ENCODE peak calls at places on chromosomes 4 and X, in six cellular contexts. G, T, A, U, R and V are unnamed samples. For H3K9me3, the result is how much of the 10 kb centered on the place peaks cover.

GRCh38 chr4:148376151-148376550 is 66.1 kb downstream of the NR3C2 start:
- DNase-seq in A (no peak), T (peak), G (no peak), U (no peak), R (peak), V (no peak)

GRCh38 chr4:108651068-108651794 is 832 bp downstream of the OSTC start:
- DNase-seq in U (no peak), G (peak), R (no peak), T (no peak), A (no peak), V (no peak)

GRCh38 chrX:101759000-101759399 is 99.3 kb upstream of the ARMCX2 start:
- DNase-seq in G (peak), A (peak), U (no peak), R (peak), T (peak), V (no peak)

GRCh38 chr4:2792711-2793577 is at the start of gene SH3BP2:
- DNase-seq in T (peak), R (peak), U (peak), A (peak), G (peak), V (no peak)

GRCh38 chr4:108703966-108704365 is 53.6 kb downstream of the OSTC start:
- DNase-seq in U (no peak), T (no peak), A (no peak), R (no peak), G (no peak), V (no peak)

GRCh38 chrX:43448688-43449087 is 207.4 kb upstream of the MAOA start:
- DNase-seq in G (no peak), T (no peak), U (no peak), A (no peak), R (no peak), V (no peak)

GRCh38 chr4:22488136-22488535 is 27.7 kb downstream of the ADGRA3 start:
- DNase-seq in G (no peak), U (no peak), A (no peak), T (no peak), R (no peak), V (no peak)

GRCh38 chr4:81198151-81198550 is 16.9 kb downstream of the PRKG2 start:
- DNase-seq in G (peak), U (no peak), A (no peak), R (no peak), T (no peak), V (no peak)

GRCh38 chr4:24321151-24321550 is 263.2 kb downstream of the DHX15 start:
- DNase-seq in R (no peak), G (no peak), T (no peak), A (no peak), U (no peak), V (no peak)

GRCh38 chr4:8200302-8200975 is 1.3 kb downstream of the SH3TC1 start:
- DNase-seq in A (no peak), G (no peak), T (peak), U (no peak), R (no peak), V (no peak)

GRCh38 chrX:151754641-151755215 is 20.2 kb downstream of the CNGA2 start:
- DNase-seq in T (no peak), R (no peak), G (no peak), A (no peak), U (no peak), V (no peak)

GRCh38 chr4:86990510-86990909 is 55.7 kb downstream of the AFF1 start:
- DNase-seq in G (no peak), R (no peak), U (no peak), A (no peak), T (no peak), V (no peak)

GRCh38 chrX:28693101-28693500 is 105.9 kb downstream of the IL1RAPL1 start:
- DNase-seq in G (no peak), R (no peak), T (no peak), U (no peak), A (no peak), V (no peak)

GRCh38 chrX:20547649-20548051 is 280.9 kb upstream of the RPS6KA3 start:
- DNase-seq in T (no peak), U (no peak), R (peak), G (no peak), A (no peak), V (peak)

GRCh38 chrX:25701876-25702275 is 436.3 kb upstream of the MAGEB18 start:
- DNase-seq in T (no peak), G (no peak), U (no peak), R (no peak), A (no peak), V (no peak)

GRCh38 chr4:41257901-41258300 is 1.2 kb downstream of the UCHL1 start:
- DNase-seq in R (no peak), A (peak), T (no peak), G (no peak), U (no peak), V (no peak)

GRCh38 chrX:46589977-46590723 is 16.6 kb downstream of the CHST7 start:
- DNase-seq in R (no peak), G (no peak), A (no peak), U (no peak), T (no peak), V (no peak)

GRCh38 chrX:106862972-106863688 is 40.0 kb downstream of the RIPPLY1 start:
- DNase-seq in T (no peak), R (peak), U (no peak), G (peak), A (peak), V (no peak)

GRCh38 chrX:12239356-12240082 is 101.2 kb downstream of the FRMPD4 start:
- DNase-seq in G (no peak), A (no peak), U (no peak), R (no peak), T (no peak), V (no peak)

GRCh38 chr4:43132010-43132582 is 239.6 kb downstream of the GRXCR1 start:
- DNase-seq in G (peak), A (peak), T (peak), R (peak), U (no peak), V (no peak)

GRCh38 chr4:54959656-54960055 is 165.7 kb downstream of the KDR start:
- DNase-seq in U (no peak), G (no peak), T (no peak), R (no peak), A (no peak), V (no peak)

GRCh38 chr4:141922224-141922623 is 285.8 kb downstream of the IL15 start:
- DNase-seq in T (no peak), R (no peak), G (no peak), U (no peak), A (no peak), V (no peak)

GRCh38 chr4:176547005-176547404 is 227.2 kb downstream of the SPCS3 start:
- DNase-seq in T (no peak), R (no peak), A (no peak), U (no peak), G (no peak), V (no peak)

GRCh38 chrX:13374364-13374763 is 54.5 kb upstream of the ATXN3L start:
- DNase-seq in T (no peak), G (no peak), R (no peak), U (no peak), A (no peak), V (no peak)

GRCh38 chr4:113711883-113712662 is 49.5 kb downstream of the CAMK2D start:
- DNase-seq in R (no peak), U (no peak), A (no peak), T (no peak), G (no peak), V (no peak)

GRCh38 chr4:168978001-168978700 is 31.9 kb downstream of the CBR4 start:
- DNase-seq in G (no peak), R (no peak), T (no peak), U (no peak), A (no peak), V (no peak)

GRCh38 chr4:168981460-168981859 is 28.6 kb downstream of the CBR4 start:
- DNase-seq in U (no peak), T (no peak), R (no peak), G (no peak), A (no peak), V (no peak)

GRCh38 chr4:168981942-168982341 is 28.1 kb downstream of the CBR4 start:
- DNase-seq in T (no peak), G (no peak), U (no peak), A (no peak), R (no peak), V (no peak)

GRCh38 chr4:168979338-168979737 is 30.7 kb downstream of the CBR4 start:
- DNase-seq in G (no peak), A (no peak), T (no peak), U (no peak), R (no peak), V (no peak)
- H3K9me3 ChIP-seq in G (under half), A (half or more), T (under half), U (under half), R (under half), V (under half)

GRCh38 chrX:136166221-136166855 is 19.0 kb downstream of the FHL1 start:
- DNase-seq in R (no peak), G (peak), T (peak), A (no peak), U (no peak), V (no peak)
- TF ChIP-seq CTCF in R (peak), G (peak), T (peak), A (peak), U (no peak), V (peak)

GRCh38 chrX:148960060-148960459 is 459.6 kb downstream of the AFF2 start:
- DNase-seq in U (no peak), G (no peak), T (no peak), A (no peak), R (no peak), V (no peak)
- H3K9me3 ChIP-seq in U (under half), G (under half), T (under half), A (under half), R (under half), V (under half)

GRCh38 chr4:11496313-11496956 is 67.7 kb upstream of the HS3ST1 start:
- DNase-seq in R (no peak), G (no peak), A (no peak), U (no peak), T (no peak), V (no peak)

GRCh38 chr4:11495818-11496217 is 67.1 kb upstream of the HS3ST1 start:
- DNase-seq in U (no peak), R (no peak), A (no peak), G (no peak), T (no peak), V (no peak)

GRCh38 chr4:11495291-11495690 is 66.6 kb upstream of the HS3ST1 start:
- DNase-seq in R (no peak), A (no peak), U (no peak), T (no peak), G (no peak), V (no peak)

GRCh38 chr4:11497972-11498371 is 69.3 kb upstream of the HS3ST1 start:
- DNase-seq in A (no peak), G (no peak), T (no peak), R (no peak), U (no peak), V (no peak)

DNA sequence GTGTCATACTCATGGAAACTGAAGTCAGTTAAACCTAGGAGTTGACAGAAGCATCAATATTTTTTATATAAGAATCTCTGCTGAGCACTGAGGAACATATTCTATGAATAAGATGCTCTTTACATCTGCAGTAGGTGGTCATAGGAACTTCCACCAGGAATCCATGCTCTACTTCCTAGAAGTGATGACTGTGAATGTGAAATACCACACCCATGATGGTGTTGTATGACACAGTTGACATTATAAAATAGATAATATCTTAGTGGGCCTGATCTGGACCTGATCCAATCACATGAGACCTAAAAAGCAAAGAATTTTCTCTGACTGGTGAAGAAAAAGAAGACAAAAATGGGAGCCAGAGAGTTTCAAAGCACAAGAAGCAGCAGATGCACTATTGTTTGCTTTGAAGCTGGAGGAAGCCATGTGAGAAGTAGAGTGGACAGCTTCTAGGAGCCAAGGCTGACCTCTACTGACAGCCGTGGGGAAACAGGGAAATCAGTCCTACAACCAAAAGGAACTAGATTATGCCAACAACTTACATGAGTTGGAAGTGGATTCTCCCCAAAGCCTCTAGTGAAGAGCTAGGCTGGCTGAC is 68.6 kb upstream of the HS3ST1 start:
- DNase-seq in A (no peak), G (no peak), R (no peak), U (no peak), T (no peak), V (no peak)
- TF ChIP-seq CTCF in A (peak), G (no peak), R (no peak), U (no peak), T (no peak), V (no peak)

GRCh38 chrX:82041034-82041433 is 839.1 kb downstream of the SH3BGRL start:
- DNase-seq in T (no peak), A (no peak), G (no peak), U (no peak), R (no peak), V (no peak)

DNA sequence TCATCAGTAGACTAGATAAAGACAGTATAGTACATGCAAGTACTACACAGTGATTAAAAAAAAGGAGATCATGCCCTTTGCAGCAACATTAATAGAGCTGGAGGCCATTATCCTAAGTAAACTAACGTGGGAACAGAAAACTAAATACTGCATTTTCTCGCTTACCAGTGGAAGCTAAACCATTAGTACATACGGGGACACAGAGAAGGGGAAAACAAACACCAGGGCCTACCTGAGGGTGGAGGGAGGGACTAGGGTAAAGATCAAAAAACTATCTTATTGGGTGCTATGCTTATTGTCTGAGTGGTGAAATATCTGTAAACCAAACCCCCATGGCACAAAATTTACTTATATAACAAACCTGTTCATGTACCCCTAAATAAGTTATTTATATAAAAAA is 836.9 kb downstream of the SH3BGRL start:
- DNase-seq in U (no peak), G (no peak), R (no peak), T (no peak), A (no peak), V (no peak)
- H3K9me3 ChIP-seq in U (under half), G (under half), R (under half), T (under half), A (under half), V (under half)

DNA sequence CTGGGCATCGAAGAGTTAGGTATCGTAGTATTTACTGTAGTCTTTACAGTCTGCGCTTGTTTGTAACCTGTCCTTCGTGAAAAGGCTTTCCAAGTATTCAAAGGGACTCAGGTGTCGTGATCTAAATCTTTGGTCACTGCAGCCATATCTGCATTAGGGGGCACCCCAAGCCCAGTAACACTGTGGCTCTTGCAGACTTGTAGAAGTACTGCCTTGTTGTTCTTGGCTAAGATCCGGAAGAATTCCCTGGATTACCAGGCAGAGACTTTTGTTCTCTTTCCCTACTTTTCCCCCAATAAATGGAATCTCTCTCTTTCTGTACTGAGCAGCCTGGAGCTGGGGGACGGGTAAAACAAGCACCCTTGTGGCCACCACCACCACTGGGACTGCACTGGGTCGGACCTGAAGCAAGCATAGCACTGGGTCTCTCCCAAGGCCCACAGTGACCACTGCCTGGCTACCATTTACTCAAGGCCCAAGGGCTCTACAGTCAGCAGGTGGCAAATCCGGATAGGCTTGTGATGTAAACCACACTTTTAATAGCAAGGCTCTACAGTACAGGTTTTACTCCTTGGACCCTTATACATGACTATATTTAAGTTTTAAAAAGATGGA is 12.0 kb downstream of the CXorf58 start:
- DNase-seq in R (no peak), U (no peak), G (no peak), A (peak), T (no peak), V (no peak)
- TF ChIP-seq CTCF in R (no peak), U (no peak), G (peak), A (peak), T (peak), V (no peak)

GRCh38 chrX:81996166-81996565 is 794.3 kb downstream of the SH3BGRL start:
- DNase-seq in U (peak), A (no peak), T (no peak), R (no peak), G (no peak), V (no peak)
- H3K9me3 ChIP-seq in U (under half), A (under half), T (under half), R (under half), G (under half), V (under half)

GRCh38 chrX:68288127-68288526 is 145.2 kb downstream of the OPHN1 start:
- DNase-seq in U (no peak), T (no peak), G (no peak), R (no peak), A (no peak), V (no peak)

GRCh38 chrX:68287419-68287818 is 145.9 kb downstream of the OPHN1 start:
- DNase-seq in G (no peak), T (no peak), R (no peak), U (no peak), A (no peak), V (no peak)

GRCh38 chrX:68286980-68287379 is 146.3 kb downstream of the OPHN1 start:
- DNase-seq in U (no peak), T (no peak), A (no peak), R (no peak), G (no peak), V (no peak)

GRCh38 chrX:68284281-68284904 is 148.9 kb downstream of the OPHN1 start:
- DNase-seq in U (no peak), T (no peak), A (no peak), R (no peak), G (no peak), V (no peak)

GRCh38 chrX:68286076-68286475 is 147.2 kb downstream of the OPHN1 start:
- DNase-seq in R (no peak), G (no peak), T (no peak), U (no peak), A (no peak), V (no peak)
- TF ChIP-seq CTCF in R (no peak), G (no peak), T (no peak), U (no peak), A (no peak), V (no peak)

GRCh38 chr4:1399508-1400190 is 6.6 kb downstream of the NKX1-1 start:
- DNase-seq in U (no peak), T (no peak), R (peak), A (no peak), G (no peak), V (peak)

GRCh38 chr4:1393866-1394265 is 12.4 kb downstream of the NKX1-1 start:
- DNase-seq in U (no peak), G (no peak), A (peak), T (no peak), R (no peak), V (no peak)

GRCh38 chr4:1395941-1396805 is 10.1 kb downstream of the NKX1-1 start:
- DNase-seq in G (no peak), T (no peak), A (peak), U (peak), R (no peak), V (no peak)

GRCh38 chr4:1398686-1399507 is 7.3 kb downstream of the NKX1-1 start:
- DNase-seq in G (no peak), U (peak), R (peak), A (no peak), T (no peak), V (no peak)

DNA sequence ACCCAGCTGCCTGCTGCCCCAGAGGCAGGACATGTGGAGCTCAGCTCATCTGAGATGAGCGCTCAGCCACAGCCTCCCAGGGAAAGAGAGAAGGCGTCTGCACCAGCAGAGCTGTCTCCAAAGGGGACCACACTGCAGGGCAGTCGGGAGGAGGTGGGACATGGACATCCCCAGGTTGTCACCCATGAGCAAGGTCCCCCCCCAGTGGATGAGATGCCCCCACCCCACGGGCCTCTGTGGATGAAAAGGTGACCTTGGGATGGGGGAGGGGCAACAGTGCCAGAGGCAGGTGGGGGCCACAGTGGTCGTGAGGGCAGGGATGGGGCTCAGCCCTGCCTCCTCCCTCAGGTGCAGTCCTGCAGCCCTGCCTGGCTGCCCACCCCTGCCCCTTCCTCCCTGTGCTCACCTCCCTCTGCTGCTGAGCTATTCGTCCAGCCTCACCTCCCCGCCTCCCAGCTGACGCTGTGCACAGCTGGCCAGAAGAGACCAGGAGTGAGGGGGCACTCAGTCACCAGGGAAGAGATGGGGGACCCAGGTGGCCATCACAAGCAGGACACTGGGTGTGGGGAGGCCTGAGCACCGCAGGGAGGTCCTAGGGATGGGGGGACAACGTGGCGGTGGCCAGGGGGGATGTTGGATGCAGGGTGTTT is 9.3 kb downstream of the NKX1-1 start:
- DNase-seq in G (no peak), T (no peak), A (peak), R (no peak), U (peak), V (no peak)
- H3K9me3 ChIP-seq in G (under half), T (under half), A (under half), R (under half), U (under half), V (under half)